ENCODE peak calls at places on chromosome 1, in six cellular contexts. W, Z, J, F, T and B are unnamed samples.

GRCh38 chr1:201714542-201715276 is 114.2 kb upstream of the IPO9 start:
- DNase-seq in W (peak; percentile 99), Z (peak; percentile 99), J (no peak), F (no peak), T (peak; percentile 99), B (peak; percentile 100)

GRCh38 chr1:193059282-193060225 is at the start of the genes RO60 and UCHL5:
- DNase-seq in W (peak; percentile 97), Z (peak; percentile 99), J (peak; percentile 95), F (peak; percentile 99), T (peak; percentile 92), B (peak; percentile 100)

GRCh38 chr1:11350265-11350664 is 77.3 kb downstream of the UBIAD1 start:
- DNase-seq in W (no peak), Z (no peak), J (no peak), F (no peak), T (no peak), B (no peak)

GRCh38 chr1:32811265-32811664 is 5.9 kb downstream of the YARS1 start:
- DNase-seq in W (no peak), Z (no peak), J (no peak), F (no peak), T (no peak), B (no peak)

GRCh38 chr1:198657550-198658064 is 18.8 kb downstream of the PTPRC start:
- DNase-seq in W (peak; percentile 75), Z (peak; percentile 96), J (no peak), F (peak; percentile 51), T (peak; percentile 99), B (peak; percentile 96)

GRCh38 chr1:56200921-56201320 is 378.4 kb downstream of the PLPP3 start:
- DNase-seq in W (no peak), Z (no peak), J (no peak), F (no peak), T (no peak), B (no peak)

GRCh38 chr1:236089046-236089773 is 24.3 kb upstream of the NID1 start:
- DNase-seq in W (peak; percentile 17), Z (peak; percentile 36), J (no peak), F (peak; percentile 62), T (no peak), B (peak; percentile 44)

GRCh38 chr1:233514946-233515391 is 98.9 kb upstream of the KCNK1 start:
- DNase-seq in W (no peak), Z (no peak), J (no peak), F (no peak), T (no peak), B (no peak)

GRCh38 chr1:248924696-248925532 is 18.9 kb downstream of the PGBD2 start:
- DNase-seq in W (peak; percentile 26), Z (peak; percentile 47), J (peak; percentile 36), F (peak; percentile 73), T (no peak), B (peak; percentile 85)

GRCh38 chr1:114154963-114155322 is 1.3 kb upstream of the SYT6 start:
- DNase-seq in W (peak; percentile 33), Z (peak; percentile 11), J (peak; percentile 78), F (no peak), T (no peak), B (no peak)

GRCh38 chr1:55204997-55205396 is 10.2 kb downstream of the USP24 start:
- DNase-seq in W (no peak), Z (no peak), J (no peak), F (peak; percentile 72), T (no peak), B (peak; percentile 44)

GRCh38 chr1:208731976-208732821 is 488.0 kb upstream of the PLXNA2 start:
- DNase-seq in W (no peak), Z (no peak), J (no peak), F (peak; percentile 63), T (no peak), B (peak; percentile 49)

DNA sequence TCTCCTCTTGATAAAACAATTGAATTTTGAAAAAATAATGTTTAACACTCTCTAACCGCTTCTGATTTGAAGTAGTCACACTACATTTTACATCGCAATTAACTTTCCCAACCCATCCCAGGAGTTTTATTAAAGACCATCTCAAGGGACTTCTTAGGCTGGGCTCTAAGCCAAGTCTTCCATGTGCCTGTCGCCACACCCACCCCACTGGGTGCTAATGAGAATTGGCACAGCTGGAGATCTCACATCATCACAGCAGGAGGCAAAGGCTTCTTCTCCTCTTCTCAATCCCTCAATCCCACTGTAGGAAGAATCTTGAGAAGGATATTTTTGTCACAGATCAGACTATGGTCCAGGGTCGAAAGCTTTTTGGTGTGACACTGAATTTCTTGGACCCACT is 328.9 kb downstream of the NUF2 start:
- DNase-seq in W (no peak), Z (no peak), J (no peak), F (no peak), T (no peak), B (peak; percentile 22)
- TF ChIP-seq CTCF in W (no peak), Z (no peak), J (no peak), F (no peak), T (no peak), B (no peak)

GRCh38 chr1:154104433-154105082 is 50.3 kb downstream of the NUP210L start:
- DNase-seq in W (no peak), Z (no peak), J (peak; percentile 52), F (no peak), T (no peak), B (peak; percentile 11)
- TF ChIP-seq CTCF in W (no peak), Z (no peak), J (no peak), F (no peak), T (no peak), B (peak; percentile 4)

DNA sequence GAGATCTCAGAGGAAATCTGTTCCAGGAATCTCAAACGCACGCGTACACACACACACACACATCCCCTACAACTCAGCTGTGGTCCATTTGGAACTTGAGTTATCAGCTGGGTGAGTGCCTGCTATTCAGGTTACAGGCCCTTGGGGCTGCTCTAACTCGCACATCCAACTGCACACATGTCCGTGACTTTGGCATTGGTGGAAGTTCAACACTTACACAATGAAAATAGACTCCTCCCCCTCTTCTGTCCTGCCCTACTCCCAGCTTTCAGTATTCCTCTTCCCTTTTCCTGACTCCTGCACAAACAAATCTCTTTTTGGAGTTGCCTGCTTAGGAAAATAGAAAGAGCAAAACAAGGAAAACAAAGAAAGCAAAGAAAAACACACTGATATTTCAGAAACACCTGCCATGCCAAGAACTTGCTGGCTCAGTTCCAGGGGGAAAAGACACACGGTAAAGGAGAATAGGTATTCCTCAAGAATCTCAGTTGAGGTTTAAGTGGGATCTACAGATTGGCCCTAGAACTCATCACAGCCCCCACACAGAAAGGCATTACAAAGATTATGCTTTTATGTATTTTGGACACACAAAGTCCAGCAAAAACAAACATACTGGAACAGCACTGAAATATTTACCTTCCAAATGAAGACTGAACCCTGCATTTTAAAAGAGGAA is 140.8 kb downstream of the TGFBR3 start:
- DNase-seq in W (no peak), Z (no peak), J (no peak), F (no peak), T (no peak), B (peak; percentile 40)
- TF ChIP-seq CTCF in W (no peak), Z (no peak), J (no peak), F (no peak), T (no peak), B (no peak)

GRCh38 chr1:59032221-59032620 is 248.4 kb upstream of the JUN start:
- DNase-seq in W (no peak), Z (no peak), J (no peak), F (no peak), T (no peak), B (no peak)
- TF ChIP-seq CTCF in W (no peak), Z (no peak), J (no peak), F (no peak), T (no peak), B (no peak)

DNA sequence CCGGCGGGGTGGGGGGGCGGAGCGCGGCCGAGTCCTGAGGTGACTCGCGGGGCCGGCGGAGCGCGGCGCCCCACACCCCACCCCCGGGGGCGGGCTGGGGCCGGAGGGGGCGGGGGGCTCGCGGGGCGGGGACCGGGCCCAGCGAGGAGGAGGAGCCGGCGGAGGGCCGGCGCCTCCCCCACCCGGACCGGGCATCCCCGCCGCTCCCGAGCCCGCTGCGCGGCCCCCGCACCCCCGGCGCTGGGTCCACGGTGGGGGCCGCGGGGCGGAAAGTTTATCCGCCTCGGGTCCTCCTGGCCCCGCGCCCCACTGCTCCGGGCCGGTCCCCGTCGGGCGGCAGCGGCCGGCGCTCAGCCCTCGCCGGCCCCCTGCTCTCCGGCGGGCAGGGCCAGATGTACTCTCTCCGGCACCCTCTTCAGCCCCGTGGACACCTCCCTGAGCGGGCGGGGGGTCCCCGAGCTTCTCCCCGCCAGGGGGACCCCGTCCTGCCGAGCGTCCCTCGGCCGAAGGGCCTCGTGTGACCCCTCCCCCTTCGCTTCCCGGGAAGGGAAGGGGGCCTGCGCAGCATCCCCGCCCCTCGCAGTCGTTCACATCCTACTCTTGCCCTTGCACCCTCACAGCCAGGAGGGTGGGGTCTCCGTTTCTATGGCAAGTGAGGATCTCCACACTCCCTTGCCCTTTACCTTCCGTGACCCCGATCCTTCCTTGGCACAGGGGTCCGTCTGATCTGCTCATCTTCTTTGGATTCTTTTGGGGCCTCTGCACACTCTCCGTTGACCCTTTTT is 659 bp downstream of the CAMTA1 start:
- DNase-seq in W (peak; percentile 58), Z (peak; percentile 5), J (peak; percentile 56), F (peak; percentile 63), T (no peak), B (peak; percentile 22)
- TF ChIP-seq CTCF in W (no peak), Z (peak; percentile 22), J (no peak), F (no peak), T (peak; percentile 17), B (no peak)

DNA sequence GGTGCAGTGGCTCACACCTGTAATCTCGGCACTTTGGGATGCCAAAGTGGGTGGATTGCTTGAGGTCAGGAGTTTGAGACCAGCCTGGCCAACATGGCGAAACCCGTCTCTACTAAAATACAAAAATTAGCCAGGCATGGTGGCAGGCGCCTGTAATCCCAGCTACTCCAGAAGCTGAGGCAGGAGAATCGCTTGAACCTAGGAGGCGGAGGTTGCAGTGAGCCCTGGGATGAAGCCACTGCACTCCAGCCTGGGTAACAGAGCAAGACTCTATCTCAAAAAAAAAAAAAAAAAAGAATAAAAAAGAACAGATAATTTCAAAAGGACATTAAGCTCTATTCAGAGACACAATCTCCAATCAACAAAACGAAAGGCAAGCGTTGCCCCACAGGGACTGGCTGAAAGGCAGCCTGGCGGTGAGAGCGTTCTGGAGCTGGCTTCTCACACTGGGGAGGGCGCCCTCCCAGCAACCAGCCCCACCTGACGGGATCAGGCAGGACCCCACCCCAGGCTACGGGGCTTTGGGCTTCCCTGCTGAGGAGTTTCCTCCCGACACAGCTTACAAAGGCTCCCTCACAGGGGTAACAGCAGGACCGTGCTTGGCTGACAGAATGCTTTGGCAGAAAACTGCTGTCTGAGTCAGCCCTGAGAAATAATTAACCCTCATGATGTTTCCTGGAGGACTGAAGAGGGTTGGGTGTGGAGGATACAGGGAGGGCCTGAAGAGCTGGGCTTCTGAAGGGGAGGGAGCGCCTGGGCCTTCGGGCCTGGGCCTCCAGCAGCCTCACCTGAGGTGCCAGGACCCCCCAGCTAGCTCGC is 31.1 kb upstream of the SRP9 start:
- DNase-seq in W (peak; percentile 90), Z (peak; percentile 98), J (peak; percentile 75), F (no peak), T (peak; percentile 65), B (peak; percentile 98)
- TF ChIP-seq CTCF in W (no peak), Z (peak; percentile 22), J (no peak), F (no peak), T (peak; percentile 41), B (no peak)